ENCODE peak calls at places on chromosomes 13 and 19, in six cellular contexts. E, O, G, D, Z and M are unnamed samples.

GRCh38 chr19:39413903-39414608 is 1.6 kb downstream of the PLEKHG2 start:
- DNase-seq in O (peak), D (no peak), E (no peak), Z (peak), G (no peak), M (no peak)

GRCh38 chr19:22606954-22607652 is 27.0 kb upstream of the ZNF492 start:
- DNase-seq in Z (no peak), O (no peak), E (no peak), D (no peak), G (no peak), M (no peak)

GRCh38 chr13:95117092-95117491 is 184.2 kb downstream of the ABCC4 start:
- DNase-seq in E (no peak), Z (no peak), O (no peak), G (no peak), D (no peak), M (no peak)

GRCh38 chr13:83150616-83151307 is 731.5 kb downstream of the SLITRK1 start:
- DNase-seq in D (no peak), O (no peak), E (no peak), G (no peak), Z (no peak), M (no peak)

GRCh38 chr13:111344471-111345191 is 24.2 kb downstream of the TEX29 start:
- DNase-seq in D (peak), Z (peak), O (peak), E (peak), G (peak), M (no peak)

GRCh38 chr13:97106323-97106722 is 112.0 kb upstream of the OXGR1 start:
- DNase-seq in G (no peak), D (no peak), O (no peak), Z (no peak), E (no peak), M (no peak)

GRCh38 chr13:33158271-33158670 is 127.3 kb downstream of the STARD13 start:
- DNase-seq in D (no peak), Z (no peak), O (no peak), E (no peak), G (no peak), M (no peak)

GRCh38 chr13:39835253-39835652 is 179.8 kb downstream of the COG6 start:
- DNase-seq in D (no peak), O (peak), G (peak), E (no peak), Z (no peak), M (no peak)

GRCh38 chr19:45824041-45824471 is 8.9 kb upstream of the RSPH6A start:
- DNase-seq in Z (no peak), O (no peak), G (no peak), E (peak), D (no peak), M (no peak)

GRCh38 chr13:110388141-110388943 is 81.3 kb downstream of the COL4A2 start:
- DNase-seq in G (peak), D (peak), E (peak), Z (no peak), O (peak), M (no peak)

GRCh38 chr19:12773571-12773970 is 1.8 kb downstream of the HOOK2 start:
- DNase-seq in D (no peak), Z (no peak), O (peak), E (no peak), G (no peak), M (no peak)

GRCh38 chr19:6217752-6218403 is 61.9 kb downstream of the MLLT1 start:
- DNase-seq in O (no peak), E (no peak), Z (no peak), G (no peak), D (no peak), M (no peak)

GRCh38 chr19:32464279-32464678 is 58.7 kb downstream of the DPY19L3 start:
- DNase-seq in G (no peak), O (no peak), D (no peak), Z (no peak), E (peak), M (no peak)

GRCh38 chr19:42254083-42254849 is 662 bp downstream of the ERF start:
- DNase-seq in G (peak), D (no peak), O (peak), E (peak), Z (peak), M (no peak)

GRCh38 chr19:2041686-2042484 is 9.2 kb downstream of the MKNK2 start:
- DNase-seq in G (peak), Z (peak), O (peak), E (peak), D (no peak), M (no peak)

GRCh38 chr13:32883501-32883900 is 132.7 kb upstream of the KL start:
- DNase-seq in E (no peak), O (no peak), G (no peak), D (no peak), Z (no peak), M (no peak)

GRCh38 chr19:56671613-56671994 is at the start of gene ZNF835:
- DNase-seq in O (peak), D (no peak), Z (no peak), G (no peak), E (peak), M (no peak)

GRCh38 chr19:15246198-15246481 is 13.9 kb upstream of the EPHX3 start:
- DNase-seq in Z (no peak), D (no peak), E (no peak), G (no peak), O (no peak), M (no peak)

GRCh38 chr13:100789968-100790367 is 115.4 kb upstream of the TMTC4 start:
- DNase-seq in G (no peak), O (no peak), D (no peak), Z (no peak), E (no peak), M (no peak)

GRCh38 chr19:17249887-17250548 is 4.3 kb upstream of the NR2F6 start:
- DNase-seq in O (no peak), E (no peak), G (no peak), D (no peak), Z (no peak), M (no peak)

GRCh38 chr13:23771966-23772365 is 117.2 kb downstream of the MIPEP start:
- DNase-seq in E (no peak), O (no peak), Z (no peak), D (no peak), G (no peak), M (no peak)

GRCh38 chr19:43504426-43505185 is at the start of gene PHLDB3:
- DNase-seq in Z (no peak), G (peak), D (no peak), O (peak), E (peak), M (no peak)

GRCh38 chr19:41425174-41426115 is 1.7 kb downstream of the B3GNT8 start:
- DNase-seq in E (no peak), G (no peak), D (no peak), Z (no peak), O (no peak), M (no peak)

GRCh38 chr19:14096272-14096992 is 5.9 kb upstream of the SAMD1 start:
- DNase-seq in G (no peak), D (no peak), Z (no peak), E (no peak), O (peak), M (no peak)

GRCh38 chr19:18939922-18940775 is 868 bp downstream of the HOMER3 start:
- DNase-seq in O (no peak), G (peak), D (no peak), Z (peak), E (no peak), M (no peak)

GRCh38 chr13:27406178-27406939 is 18.1 kb upstream of the GTF3A start:
- DNase-seq in D (no peak), G (peak), E (peak), Z (peak), O (peak), M (no peak)

GRCh38 chr13:23889598-23890224 is 511 bp upstream of the MIPEP start:
- DNase-seq in G (no peak), D (no peak), E (no peak), Z (no peak), O (peak), M (no peak)

GRCh38 chr19:4068058-4068966 is 1.6 kb upstream of the ZBTB7A start:
- DNase-seq in G (no peak), O (no peak), Z (no peak), D (no peak), E (peak), M (no peak)